ENCODE peak calls at places on chromosomes 6 and 20, in eight cellular contexts. One of them, this sample, is unnamed.

GRCh38 chr20:63863798-63864544 is 1.1 kb upstream of the TPD52L2 start:
- DNase-seq in spleen: peak
- DNase-seq in AG04450: peak
- DNase-seq in HFF-Myc: no peak
- DNase-seq in cardiac fibroblast: peak
- DNase-seq in adrenal gland: peak
- DNase-seq in choroid plexus epithelial cell: peak
- DNase-seq in lower lobe of right lung: peak
- DNase-seq in this sample: peak

GRCh38 chr20:719816-720215 is 44.2 kb upstream of the SCRT2 start:
- DNase-seq in lower lobe of right lung: no peak
- DNase-seq in spleen: peak
- DNase-seq in adrenal gland: no peak
- DNase-seq in choroid plexus epithelial cell: no peak
- DNase-seq in AG04450: no peak
- DNase-seq in HFF-Myc: no peak
- DNase-seq in cardiac fibroblast: no peak
- DNase-seq in this sample: no peak

GRCh38 chr20:32709528-32710121 is 33.6 kb downstream of the COMMD7 start:
- DNase-seq in choroid plexus epithelial cell: peak
- DNase-seq in AG04450: no peak
- DNase-seq in adrenal gland: no peak
- DNase-seq in spleen: no peak
- DNase-seq in HFF-Myc: no peak
- DNase-seq in cardiac fibroblast: peak
- DNase-seq in lower lobe of right lung: no peak
- DNase-seq in this sample: no peak

GRCh38 chr20:48738399-48739304 is 89.1 kb downstream of the PREX1 start:
- DNase-seq in adrenal gland: no peak
- DNase-seq in cardiac fibroblast: no peak
- DNase-seq in AG04450: no peak
- DNase-seq in spleen: no peak
- DNase-seq in lower lobe of right lung: no peak
- DNase-seq in choroid plexus epithelial cell: no peak
- DNase-seq in HFF-Myc: no peak
- DNase-seq in this sample: no peak

GRCh38 chr6:67252663-67253062 is 1382.4 kb upstream of the ADGRB3 start:
- DNase-seq in cardiac fibroblast: peak
- DNase-seq in choroid plexus epithelial cell: no peak
- DNase-seq in lower lobe of right lung: no peak
- DNase-seq in adrenal gland: no peak
- DNase-seq in HFF-Myc: no peak
- DNase-seq in AG04450: no peak
- DNase-seq in spleen: no peak
- DNase-seq in this sample: no peak

GRCh38 chr20:58550661-58551060 is 35.5 kb upstream of the APCDD1L start:
- DNase-seq in lower lobe of right lung: no peak
- DNase-seq in choroid plexus epithelial cell: peak
- DNase-seq in adrenal gland: peak
- DNase-seq in cardiac fibroblast: peak
- DNase-seq in AG04450: peak
- DNase-seq in spleen: no peak
- DNase-seq in HFF-Myc: no peak
- DNase-seq in this sample: no peak

GRCh38 chr20:1462834-1463233 is 3.8 kb downstream of the NSFL1C start:
- DNase-seq in cardiac fibroblast: no peak
- DNase-seq in lower lobe of right lung: no peak
- DNase-seq in choroid plexus epithelial cell: no peak
- DNase-seq in AG04450: no peak
- DNase-seq in adrenal gland: no peak
- DNase-seq in spleen: no peak
- DNase-seq in HFF-Myc: no peak
- DNase-seq in this sample: no peak

GRCh38 chr20:57650266-57650665 is 30.0 kb upstream of the ZBP1 start:
- DNase-seq in spleen: peak
- DNase-seq in lower lobe of right lung: peak
- DNase-seq in HFF-Myc: no peak
- DNase-seq in AG04450: no peak
- DNase-seq in choroid plexus epithelial cell: no peak
- DNase-seq in adrenal gland: peak
- DNase-seq in cardiac fibroblast: no peak
- DNase-seq in this sample: no peak

GRCh38 chr6:84687487-84687886 is 76.9 kb downstream of the TBX18 start:
- DNase-seq in spleen: no peak
- DNase-seq in HFF-Myc: no peak
- DNase-seq in adrenal gland: no peak
- DNase-seq in AG04450: no peak
- DNase-seq in lower lobe of right lung: no peak
- DNase-seq in choroid plexus epithelial cell: peak
- DNase-seq in cardiac fibroblast: peak
- DNase-seq in this sample: peak

GRCh38 chr6:132167966-132168365 is 216.8 kb upstream of the CCN2 start:
- DNase-seq in AG04450: no peak
- DNase-seq in choroid plexus epithelial cell: peak
- DNase-seq in HFF-Myc: no peak
- DNase-seq in spleen: no peak
- DNase-seq in adrenal gland: no peak
- DNase-seq in lower lobe of right lung: no peak
- DNase-seq in cardiac fibroblast: no peak
- DNase-seq in this sample: no peak

GRCh38 chr6:27662770-27663169 is 189.9 kb upstream of the ZNF184 start:
- DNase-seq in HFF-Myc: no peak
- DNase-seq in choroid plexus epithelial cell: no peak
- DNase-seq in adrenal gland: no peak
- DNase-seq in spleen: no peak
- DNase-seq in lower lobe of right lung: no peak
- DNase-seq in cardiac fibroblast: no peak
- DNase-seq in AG04450: no peak
- DNase-seq in this sample: no peak

GRCh38 chr6:37500294-37500608 is 558 bp upstream of the CCDC167 start:
- DNase-seq in AG04450: no peak
- DNase-seq in choroid plexus epithelial cell: no peak
- DNase-seq in adrenal gland: no peak
- DNase-seq in spleen: no peak
- DNase-seq in lower lobe of right lung: no peak
- DNase-seq in cardiac fibroblast: no peak
- DNase-seq in HFF-Myc: no peak
- DNase-seq in this sample: no peak

GRCh38 chr6:37493047-37493995 is 6.4 kb downstream of the CCDC167 start:
- DNase-seq in choroid plexus epithelial cell: no peak
- DNase-seq in cardiac fibroblast: no peak
- DNase-seq in AG04450: no peak
- DNase-seq in lower lobe of right lung: peak
- DNase-seq in spleen: no peak
- DNase-seq in HFF-Myc: no peak
- DNase-seq in adrenal gland: no peak
- DNase-seq in this sample: no peak

GRCh38 chr6:37499433-37500293 is at the start of gene CCDC167:
- DNase-seq in lower lobe of right lung: peak
- DNase-seq in spleen: peak
- DNase-seq in cardiac fibroblast: peak
- DNase-seq in HFF-Myc: peak
- DNase-seq in adrenal gland: peak
- DNase-seq in choroid plexus epithelial cell: peak
- DNase-seq in AG04450: peak
- DNase-seq in this sample: peak

GRCh38 chr6:37495199-37495913 is 4.3 kb downstream of the CCDC167 start:
- DNase-seq in AG04450: no peak
- DNase-seq in cardiac fibroblast: no peak
- DNase-seq in lower lobe of right lung: no peak
- DNase-seq in choroid plexus epithelial cell: no peak
- DNase-seq in HFF-Myc: no peak
- DNase-seq in adrenal gland: no peak
- DNase-seq in spleen: no peak
- DNase-seq in this sample: no peak

DNA sequence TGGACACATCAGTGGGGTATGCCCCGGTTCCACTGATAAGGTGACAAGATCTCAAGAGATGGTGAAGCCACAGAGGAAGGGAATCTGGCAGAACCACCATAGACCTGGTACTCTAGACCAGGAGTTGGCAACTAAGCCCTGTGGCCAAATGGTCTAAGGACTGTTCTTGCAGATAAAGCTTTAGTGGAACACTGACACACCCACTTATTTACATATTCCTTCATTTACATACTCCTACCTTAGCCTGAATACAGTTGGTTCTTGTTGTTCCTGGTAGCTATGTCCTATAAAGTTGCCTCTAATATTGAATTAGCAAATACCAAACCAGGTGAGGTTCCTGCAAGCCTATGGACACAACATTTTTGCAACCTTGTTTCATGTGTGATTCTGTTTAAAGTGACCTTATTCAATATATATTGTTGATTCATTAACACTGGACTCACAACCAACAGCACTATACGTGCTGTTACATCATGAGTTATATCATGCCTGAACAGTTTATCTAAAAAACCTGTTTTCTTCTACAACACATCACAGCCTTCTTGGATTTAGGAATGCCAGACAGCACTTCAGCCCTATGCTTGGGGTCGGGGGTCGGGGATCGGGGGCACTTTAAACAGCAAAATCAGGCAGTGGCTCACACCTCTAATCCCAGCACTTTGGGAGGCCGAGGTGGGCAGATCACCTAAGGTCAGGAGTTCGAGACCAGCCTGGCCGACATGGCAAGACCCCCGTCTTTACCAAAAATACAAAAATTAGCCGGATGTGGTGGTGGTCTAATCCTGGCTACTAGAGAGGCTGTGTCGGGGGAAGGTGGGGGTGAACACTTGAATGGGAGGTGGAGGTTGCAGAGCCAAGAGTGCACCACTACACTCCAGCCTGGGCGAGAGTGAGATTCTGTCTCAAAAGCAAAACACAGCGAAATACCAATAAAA is 2.5 kb downstream of the CCDC167 start:
- DNase-seq in choroid plexus epithelial cell: no peak
- DNase-seq in AG04450: no peak
- DNase-seq in HFF-Myc: no peak
- DNase-seq in spleen: no peak
- DNase-seq in cardiac fibroblast: no peak
- DNase-seq in adrenal gland: no peak
- DNase-seq in lower lobe of right lung: no peak
- DNase-seq in this sample: no peak
- H3K4me3 ChIP-seq in choroid plexus epithelial cell: no peak
- H3K4me3 ChIP-seq in AG04450: no peak
- H3K4me3 ChIP-seq in HFF-Myc: no peak
- H3K4me3 ChIP-seq in spleen: no peak
- H3K4me3 ChIP-seq in cardiac fibroblast: no peak
- H3K4me3 ChIP-seq in adrenal gland: no peak
- H3K4me3 ChIP-seq in lower lobe of right lung: no peak
- H3K4me3 ChIP-seq in this sample: no peak

DNA sequence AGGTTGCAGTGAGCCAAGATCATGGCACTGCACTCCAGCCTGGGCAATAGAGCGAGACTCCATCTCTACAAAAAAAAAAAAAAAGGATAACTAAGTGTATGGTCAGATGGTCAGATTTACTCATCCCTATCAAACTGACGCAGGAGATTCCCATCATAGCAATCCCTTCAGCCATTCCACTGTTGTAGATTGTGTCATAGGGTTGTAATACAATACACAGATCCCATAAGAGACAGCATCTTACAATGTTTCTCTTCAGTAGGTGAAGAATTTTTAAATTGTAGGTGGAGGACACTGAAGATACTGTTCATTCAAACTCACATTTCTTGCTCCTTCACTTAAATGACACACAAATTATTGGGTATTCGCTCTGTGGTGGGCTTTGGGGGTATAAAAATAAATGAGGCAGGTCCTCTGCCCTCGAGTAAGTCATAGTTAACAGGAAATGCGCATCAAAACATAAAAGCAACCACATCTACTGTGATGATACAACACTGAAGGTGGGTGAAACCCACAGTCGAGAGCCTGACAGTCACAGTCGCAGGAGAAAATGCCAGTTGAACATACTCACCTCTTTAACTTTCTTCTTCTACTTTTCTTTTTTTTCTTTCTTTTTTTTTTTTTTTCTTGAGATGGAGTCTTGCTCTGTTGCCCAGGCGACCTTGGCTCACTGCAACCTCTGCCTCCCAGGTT is 205.5 kb downstream of the ZNF217 start:
- DNase-seq in cardiac fibroblast: no peak
- DNase-seq in lower lobe of right lung: no peak
- DNase-seq in AG04450: no peak
- DNase-seq in adrenal gland: no peak
- DNase-seq in spleen: no peak
- DNase-seq in HFF-Myc: no peak
- DNase-seq in choroid plexus epithelial cell: no peak
- DNase-seq in this sample: no peak
- H3K4me3 ChIP-seq in cardiac fibroblast: no peak
- H3K4me3 ChIP-seq in lower lobe of right lung: no peak
- H3K4me3 ChIP-seq in AG04450: no peak
- H3K4me3 ChIP-seq in adrenal gland: no peak
- H3K4me3 ChIP-seq in spleen: no peak
- H3K4me3 ChIP-seq in HFF-Myc: no peak
- H3K4me3 ChIP-seq in choroid plexus epithelial cell: no peak
- H3K4me3 ChIP-seq in this sample: no peak

GRCh38 chr6:156713548-156713947 is 63.6 kb upstream of the ARID1B start:
- DNase-seq in adrenal gland: no peak
- DNase-seq in cardiac fibroblast: no peak
- DNase-seq in lower lobe of right lung: no peak
- DNase-seq in HFF-Myc: no peak
- DNase-seq in AG04450: no peak
- DNase-seq in spleen: no peak
- DNase-seq in choroid plexus epithelial cell: no peak
- DNase-seq in this sample: no peak

GRCh38 chr6:156715839-156716238 is 61.3 kb upstream of the ARID1B start:
- DNase-seq in choroid plexus epithelial cell: no peak
- DNase-seq in HFF-Myc: no peak
- DNase-seq in AG04450: no peak
- DNase-seq in cardiac fibroblast: no peak
- DNase-seq in lower lobe of right lung: no peak
- DNase-seq in adrenal gland: no peak
- DNase-seq in spleen: no peak
- DNase-seq in this sample: no peak

GRCh38 chr6:156710479-156710878 is 66.7 kb upstream of the ARID1B start:
- DNase-seq in choroid plexus epithelial cell: peak
- DNase-seq in AG04450: no peak
- DNase-seq in cardiac fibroblast: peak
- DNase-seq in HFF-Myc: no peak
- DNase-seq in lower lobe of right lung: no peak
- DNase-seq in adrenal gland: no peak
- DNase-seq in spleen: no peak
- DNase-seq in this sample: no peak
- H3K4me3 ChIP-seq in choroid plexus epithelial cell: no peak
- H3K4me3 ChIP-seq in AG04450: no peak
- H3K4me3 ChIP-seq in cardiac fibroblast: no peak
- H3K4me3 ChIP-seq in HFF-Myc: no peak
- H3K4me3 ChIP-seq in lower lobe of right lung: no peak
- H3K4me3 ChIP-seq in adrenal gland: no peak
- H3K4me3 ChIP-seq in spleen: no peak
- H3K4me3 ChIP-seq in this sample: no peak

DNA sequence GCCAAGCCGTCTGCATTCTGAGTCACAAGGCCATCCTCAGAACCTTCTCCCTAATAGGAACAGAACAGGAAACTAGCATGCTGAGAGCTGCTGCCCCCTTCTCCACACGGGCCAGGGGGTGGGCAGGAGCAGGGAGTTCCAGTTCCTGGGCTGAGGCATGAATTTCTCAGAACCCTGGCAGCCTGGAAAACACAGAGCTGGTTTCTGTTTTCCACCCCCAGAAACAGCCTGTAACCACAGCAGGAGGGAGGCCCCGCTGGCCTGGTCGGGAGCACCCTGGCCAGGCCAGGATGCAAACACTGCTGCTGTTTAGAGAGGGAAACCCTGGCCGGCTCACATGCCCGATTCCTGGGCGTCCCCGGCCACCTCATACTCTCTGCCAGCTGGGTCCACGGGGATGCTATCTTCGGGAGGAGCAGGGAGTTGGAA is 130.2 kb downstream of the NFATC2 start:
- DNase-seq in adrenal gland: no peak
- DNase-seq in lower lobe of right lung: no peak
- DNase-seq in choroid plexus epithelial cell: peak
- DNase-seq in cardiac fibroblast: peak
- DNase-seq in HFF-Myc: no peak
- DNase-seq in AG04450: no peak
- DNase-seq in spleen: no peak
- DNase-seq in this sample: no peak
- H3K4me3 ChIP-seq in adrenal gland: no peak
- H3K4me3 ChIP-seq in lower lobe of right lung: no peak
- H3K4me3 ChIP-seq in choroid plexus epithelial cell: peak
- H3K4me3 ChIP-seq in cardiac fibroblast: no peak
- H3K4me3 ChIP-seq in HFF-Myc: no peak
- H3K4me3 ChIP-seq in AG04450: no peak
- H3K4me3 ChIP-seq in spleen: no peak
- H3K4me3 ChIP-seq in this sample: no peak

This sample was measured in epithelial cell of esophagus.